ENCODE peak calls at places on chromosomes 13 and 19, in five cellular contexts. I, Z, V, D and X are unnamed samples.

GRCh38 chr19:13025819-13026477 is 30.7 kb downstream of the NFIX start:
- DNase-seq in I (no peak), Z (no peak), V (no peak), D (no peak), X (no peak)

GRCh38 chr13:60765700-60766411 is 368.8 kb downstream of the TDRD3 start:
- DNase-seq in I (no peak), D (no peak), V (peak), Z (peak), X (no peak)

GRCh38 chr19:7743425-7743841 is 3.9 kb downstream of the CD209 start:
- DNase-seq in D (no peak), V (no peak), Z (no peak), I (peak), X (no peak)

GRCh38 chr19:53037101-53038097 is 7.1 kb upstream of the ERVV-2 start:
- DNase-seq in D (peak), Z (no peak), I (no peak), V (no peak), X (no peak)

GRCh38 chr19:14519860-14520407 is 1.7 kb upstream of the DNAJB1 start:
- DNase-seq in Z (peak), D (no peak), V (peak), I (no peak), X (peak)

GRCh38 chr13:46168818-46169217 is 13.2 kb downstream of the LCP1 start:
- DNase-seq in I (no peak), Z (no peak), V (no peak), D (no peak), X (peak)

GRCh38 chr13:79405501-79405830 is 589 bp downstream of the RBM26 start:
- DNase-seq in Z (no peak), I (no peak), D (peak), V (peak), X (no peak)

GRCh38 chr19:4873930-4874329 is 6.5 kb upstream of the PLIN3 start:
- DNase-seq in Z (no peak), I (no peak), D (no peak), V (no peak), X (no peak)

GRCh38 chr19:48169585-48169973 is 565 bp downstream of the LIG1 start:
- DNase-seq in V (peak), Z (peak), I (no peak), D (peak), X (peak)

GRCh38 chr13:110097013-110097412 is 209.9 kb downstream of the COL4A1 start:
- DNase-seq in Z (no peak), D (no peak), V (no peak), I (no peak), X (no peak)

GRCh38 chr13:49097374-49097773 is 121.7 kb downstream of the FNDC3A start:
- DNase-seq in I (no peak), Z (peak), D (no peak), V (peak), X (no peak)

GRCh38 chr19:45591004-45591637 is 6.5 kb upstream of the OPA3 start:
- DNase-seq in I (no peak), Z (peak), V (peak), D (peak), X (peak)

GRCh38 chr13:27622102-27622820 is 569 bp downstream of the POLR1D start:
- DNase-seq in I (no peak), D (no peak), V (peak), Z (peak), X (no peak)

GRCh38 chr13:47454986-47455385 is 546.1 kb downstream of the SUCLA2 start:
- DNase-seq in D (no peak), Z (no peak), V (no peak), I (no peak), X (no peak)

GRCh38 chr19:44684892-44685847 is 13.8 kb upstream of the CEACAM16 start:
- DNase-seq in V (peak), D (peak), Z (peak), I (no peak), X (peak)

GRCh38 chr19:13012690-13013608 is 17.7 kb downstream of the NFIX start:
- DNase-seq in D (peak), I (no peak), V (no peak), Z (peak), X (peak)

GRCh38 chr13:40189885-40190655 is 476.4 kb downstream of the FOXO1 start:
- DNase-seq in D (no peak), V (no peak), I (no peak), Z (no peak), X (no peak)

GRCh38 chr19:52716578-52716977 is 18.3 kb downstream of the ZNF611 start:
- DNase-seq in V (no peak), D (no peak), Z (no peak), I (no peak), X (no peak)

GRCh38 chr19:33460221-33460908 is 61.2 kb downstream of the PEPD start:
- DNase-seq in Z (no peak), D (no peak), I (no peak), V (no peak), X (no peak)

GRCh38 chr13:113034451-113035208 is 65.6 kb downstream of the MCF2L start:
- DNase-seq in V (peak), Z (peak), I (no peak), D (peak), X (peak)

GRCh38 chr13:113192902-113193301 is 15.6 kb downstream of the PCID2 start:
- DNase-seq in V (no peak), D (no peak), I (no peak), Z (no peak), X (peak)

GRCh38 chr19:53659292-53659691 is 27.5 kb downstream of the DPRX start:
- DNase-seq in Z (peak), D (peak), V (peak), I (no peak), X (peak)

GRCh38 chr19:18865973-18866799 is 29.8 kb downstream of the CERS1 start:
- DNase-seq in D (peak), V (peak), Z (peak), I (no peak), X (peak)

GRCh38 chr13:27283906-27284523 is 13.4 kb downstream of the RASL11A start:
- DNase-seq in D (peak), V (peak), I (no peak), Z (no peak), X (peak)

GRCh38 chr13:112444001-112444311 is 67.8 kb downstream of the SPACA7 start:
- DNase-seq in D (peak), V (peak), Z (peak), I (no peak), X (peak)

GRCh38 chr13:67549331-67549730 is 319.2 kb upstream of the PCDH9 start:
- DNase-seq in Z (no peak), V (peak), I (no peak), D (peak), X (peak)

GRCh38 chr13:110549795-110550160 is 11.7 kb downstream of the RAB20 start:
- DNase-seq in V (no peak), Z (no peak), I (no peak), D (no peak), X (no peak)

GRCh38 chr19:32828643-32829344 is 40.8 kb downstream of the SLC7A9 start:
- DNase-seq in D (no peak), Z (no peak), I (no peak), V (no peak), X (no peak)

GRCh38 chr19:55304279-55304978 is 20.6 kb downstream of the BRSK1 start:
- DNase-seq in I (no peak), Z (peak), V (peak), D (peak), X (peak)

GRCh38 chr13:100269837-100270236 is 180.9 kb downstream of the PCCA start:
- DNase-seq in Z (no peak), V (no peak), D (no peak), I (no peak), X (no peak)

GRCh38 chr19:12899891-12900518 is 9.0 kb downstream of the GCDH start:
- DNase-seq in V (no peak), Z (no peak), I (peak), D (no peak), X (no peak)

GRCh38 chr13:73259061-73259908 is 200.5 kb downstream of the KLF5 start:
- DNase-seq in Z (no peak), V (no peak), D (no peak), I (no peak), X (no peak)

GRCh38 chr13:97113231-97114001 is 108.7 kb upstream of the MBNL2 start:
- DNase-seq in Z (no peak), I (no peak), D (no peak), V (no peak), X (no peak)

GRCh38 chr19:46766569-46767317 is 20.5 kb upstream of the STRN4 start:
- DNase-seq in D (peak), I (no peak), V (peak), Z (peak), X (peak)

GRCh38 chr13:37978680-37979079 is 109.1 kb upstream of the TRPC4 start:
- DNase-seq in Z (no peak), I (no peak), D (no peak), V (no peak), X (no peak)

GRCh38 chr19:46068345-46069258 is 27.8 kb upstream of the IGFL4 start:
- DNase-seq in V (peak), D (no peak), Z (peak), I (no peak), X (peak)

GRCh38 chr19:46776927-46777911 is 11.2 kb downstream of the SLC1A5 start:
- DNase-seq in D (peak), V (peak), Z (no peak), I (no peak), X (peak)

GRCh38 chr13:93534181-93534700 is 307.6 kb downstream of the GPC6 start:
- DNase-seq in D (no peak), Z (no peak), I (no peak), V (no peak), X (no peak)

GRCh38 chr13:27522847-27523246 is 72.5 kb upstream of the MTIF3 start:
- DNase-seq in V (no peak), I (no peak), D (no peak), Z (no peak), X (peak)

GRCh38 chr19:6423499-6424189 is 967 bp downstream of the KHSRP start:
- DNase-seq in D (peak), V (no peak), Z (peak), I (no peak), X (peak)

GRCh38 chr19:6424190-6424938 is at the start of gene KHSRP:
- DNase-seq in V (no peak), D (peak), I (no peak), Z (no peak), X (peak)

GRCh38 chr19:6425732-6426686 is 1.4 kb upstream of the KHSRP start:
- DNase-seq in D (peak), Z (peak), V (no peak), I (no peak), X (peak)

GRCh38 chr19:6427131-6427530 is 2.5 kb upstream of the KHSRP start:
- DNase-seq in V (no peak), I (no peak), D (no peak), Z (no peak), X (no peak)

DNA sequence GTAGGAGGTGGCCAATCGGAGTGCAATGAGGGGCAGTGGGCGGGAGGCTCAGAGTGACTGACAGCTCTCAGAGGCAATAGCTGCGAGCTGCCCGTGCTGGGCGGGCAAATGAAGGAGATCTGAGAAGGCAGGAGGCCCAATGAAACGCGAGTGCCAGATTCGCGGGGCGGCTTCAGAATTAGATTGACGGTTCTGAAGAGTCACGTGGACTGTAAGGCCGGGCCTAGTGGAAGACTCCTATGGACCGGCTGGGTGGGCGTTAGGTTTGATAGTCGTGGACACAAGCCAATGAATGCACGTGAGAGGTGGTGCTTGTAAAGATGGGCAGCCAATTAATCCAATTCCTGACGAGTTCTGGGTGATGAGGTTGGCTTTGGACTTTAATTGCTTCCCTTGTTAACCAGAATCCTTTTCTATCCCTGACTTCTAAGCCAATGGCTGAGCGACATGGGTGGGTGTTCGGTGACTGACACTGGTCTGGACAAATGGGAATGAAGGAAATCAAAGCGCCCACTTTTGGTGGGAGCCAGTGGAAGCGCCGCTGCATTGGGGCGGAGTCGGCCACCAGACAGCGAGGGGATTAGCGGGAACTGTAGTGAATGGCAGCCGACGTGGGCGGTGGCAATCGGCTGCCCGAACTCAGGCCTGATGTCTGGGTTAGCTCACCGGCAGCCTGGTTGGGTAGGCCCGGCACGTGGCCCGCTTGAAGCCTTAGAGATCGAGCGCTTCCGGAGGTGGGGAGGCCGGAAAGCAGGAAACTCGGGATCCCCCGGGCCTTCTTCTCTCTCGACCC is 524 bp upstream of the KHSRP start:
- DNase-seq in D (peak), V (peak), Z (peak), I (peak), X (peak)
- TF ChIP-seq POLR2A in D (peak), V (peak), Z (no peak), I (peak), X (no peak)

GRCh38 chr13:50715402-50716146 is 127.9 kb downstream of the DLEU7 start:
- DNase-seq in V (no peak), I (no peak), D (no peak), Z (no peak), X (peak)

GRCh38 chr13:50712469-50712868 is 131.0 kb downstream of the DLEU7 start:
- DNase-seq in Z (no peak), D (no peak), V (no peak), I (no peak), X (no peak)

GRCh38 chr13:50712882-50713281 is 130.6 kb downstream of the DLEU7 start:
- DNase-seq in V (no peak), Z (no peak), I (no peak), D (no peak), X (no peak)

GRCh38 chr13:50714886-50715285 is 128.6 kb downstream of the DLEU7 start:
- DNase-seq in D (no peak), V (no peak), Z (no peak), I (no peak), X (peak)

GRCh38 chr13:50713849-50714248 is 129.6 kb downstream of the DLEU7 start:
- DNase-seq in V (no peak), Z (no peak), D (no peak), I (peak), X (peak)
- TF ChIP-seq MYC in V (no peak), Z (no peak), D (no peak), I (no peak), X (peak)

DNA sequence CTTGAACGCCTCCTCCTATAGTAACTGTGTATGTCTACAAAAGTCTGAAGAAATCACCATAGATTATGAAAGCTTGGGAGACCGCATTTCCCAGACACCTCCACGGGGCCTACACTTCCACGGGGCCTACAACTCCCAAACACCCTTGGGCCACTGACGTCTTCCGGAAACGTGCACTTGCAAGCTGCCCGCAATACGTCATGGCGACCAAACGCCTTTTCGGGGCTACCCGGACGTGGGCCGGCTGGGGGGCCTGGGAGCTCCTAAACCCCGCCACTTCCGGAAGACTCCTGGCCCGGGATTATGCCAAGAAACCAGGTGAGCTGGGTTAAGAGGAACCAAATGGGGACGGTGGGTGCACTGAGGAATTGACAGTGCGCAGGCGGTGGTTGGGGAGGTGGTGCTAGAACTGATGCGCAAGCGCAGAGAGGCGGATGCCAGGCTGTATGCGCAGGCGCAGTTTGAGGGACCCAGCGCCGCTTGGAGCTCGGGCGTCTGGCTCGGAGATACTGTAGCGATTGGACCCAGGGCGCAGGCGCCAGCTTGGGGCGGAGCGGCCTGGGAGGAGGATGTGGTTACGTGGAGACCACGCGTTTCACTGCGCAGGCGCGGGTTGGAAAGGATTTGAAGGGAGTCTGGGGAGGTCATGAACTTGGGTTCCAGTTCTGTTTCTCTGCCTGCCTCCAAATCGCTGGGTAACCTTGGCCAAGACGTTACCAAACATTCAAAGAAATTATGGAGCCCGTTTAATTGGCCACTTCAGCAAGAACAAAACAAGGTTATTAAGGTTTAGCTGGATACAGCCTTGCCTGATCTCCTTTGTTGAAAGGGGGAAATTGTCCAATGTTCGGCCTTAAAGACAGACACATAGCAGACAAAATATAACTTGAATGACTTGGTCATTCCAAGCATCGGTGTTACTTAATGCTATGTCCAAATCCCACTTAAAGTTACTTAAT is at the start of gene MRPL54:
- DNase-seq in Z (peak), D (peak), I (peak), V (peak), X (peak)
- TF ChIP-seq POLR2A in Z (peak), D (peak), I (peak), V (peak), X (peak)

GRCh38 chr13:92172191-92172590 is 773.8 kb downstream of the GPC5 start:
- DNase-seq in Z (no peak), V (no peak), D (no peak), I (no peak), X (no peak)

GRCh38 chr13:92173254-92173653 is 774.8 kb downstream of the GPC5 start:
- DNase-seq in V (no peak), D (no peak), I (no peak), Z (no peak), X (no peak)

DNA sequence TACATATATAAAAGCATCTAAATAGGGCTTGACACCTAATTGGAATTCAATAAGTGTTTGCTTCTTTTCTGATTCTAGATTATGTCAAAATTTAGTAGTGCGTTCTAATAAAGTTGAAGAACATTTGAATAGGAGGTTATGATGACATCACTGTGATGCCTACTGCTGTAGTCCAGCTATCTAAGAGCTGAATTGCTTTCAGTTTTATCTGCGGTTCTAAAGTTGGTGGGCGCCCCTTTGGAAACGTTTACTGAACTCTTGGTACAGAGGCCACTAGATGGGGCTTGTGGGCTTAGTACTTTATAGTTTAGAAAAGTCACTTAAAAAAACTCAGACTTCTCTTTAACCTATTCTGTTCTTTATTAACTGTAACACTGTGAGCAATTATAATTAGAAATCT is 776.9 kb downstream of the GPC5 start:
- DNase-seq in V (peak), I (no peak), D (peak), Z (peak), X (peak)
- TF ChIP-seq MYC in V (no peak), I (no peak), D (no peak), Z (no peak), X (no peak)

GRCh38 chr19:42281175-42282035 is 12.4 kb downstream of the CIC start:
- DNase-seq in I (no peak), V (no peak), D (peak), Z (peak), X (peak)

GRCh38 chr19:42280761-42281174 is 11.7 kb downstream of the CIC start:
- DNase-seq in I (no peak), Z (no peak), D (peak), V (no peak), X (peak)

GRCh38 chr19:42277821-42278809 is 9.1 kb downstream of the CIC start:
- DNase-seq in D (no peak), V (no peak), I (no peak), Z (no peak), X (no peak)

GRCh38 chr19:42279148-42279901 is 10.3 kb downstream of the CIC start:
- DNase-seq in Z (no peak), D (peak), V (no peak), I (no peak), X (no peak)

DNA sequence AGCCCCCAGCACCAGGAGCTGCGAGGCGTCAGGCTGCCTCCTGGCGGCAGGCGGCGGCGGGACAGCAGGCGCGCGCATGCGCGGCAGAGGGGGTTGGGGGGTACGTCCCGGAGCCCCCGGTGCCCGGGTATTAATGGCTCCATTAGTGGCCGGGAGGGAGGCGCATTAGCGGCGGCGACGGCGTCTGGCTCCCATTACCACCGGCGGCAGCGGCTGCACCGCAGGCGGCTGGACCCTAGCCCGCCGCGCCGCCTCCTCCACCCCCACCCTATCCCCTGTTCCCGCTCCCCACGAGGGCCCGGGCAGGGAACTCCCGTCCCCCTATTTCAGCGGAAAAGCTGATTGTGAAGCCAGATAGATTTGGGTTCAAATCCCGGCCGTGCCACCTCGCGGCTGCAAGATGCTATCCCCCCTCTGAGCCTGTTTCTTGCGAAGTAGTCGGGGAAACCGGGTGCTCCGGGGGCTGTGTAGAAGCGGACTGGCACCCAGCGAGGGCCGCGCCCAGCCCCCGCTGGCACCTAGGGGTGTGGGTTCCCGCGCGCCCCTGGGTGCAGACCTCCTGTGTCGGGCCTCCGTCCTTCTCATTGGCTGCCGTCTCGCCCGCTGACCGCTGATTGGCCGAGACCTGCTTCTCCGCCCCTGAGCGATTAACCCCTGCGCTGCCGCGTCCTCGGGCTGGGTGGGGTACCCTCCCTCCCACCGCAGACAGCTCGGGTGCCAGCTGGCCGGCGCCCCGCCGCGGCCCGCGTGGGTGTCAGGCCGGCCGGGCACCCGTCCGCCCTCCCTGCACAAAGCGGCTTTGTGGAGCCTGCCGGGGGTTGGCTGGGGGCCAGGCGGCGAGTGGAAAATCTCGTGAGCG is 11.1 kb downstream of the CIC start:
- DNase-seq in D (peak), V (peak), Z (peak), I (peak), X (peak)
- TF ChIP-seq POLR2A in D (peak), V (peak), Z (peak), I (peak), X (no peak)